ENCODE peak calls at places on chromosome 19, in four cellular contexts. One of them, this sample, is unnamed.
A peak's percentile ranks its signal among the peaks of the same experiment; 100 is the strongest.

GRCh38 chr19:45860359-45861259 is 2.3 kb downstream of the SYMPK start:
- DNase-seq in K562: no peak
- DNase-seq in GM12878: no peak
- DNase-seq in HepG2: no peak
- DNase-seq in this sample: no peak

GRCh38 chr19:4208385-4209094 is 20.8 kb upstream of the EBI3 start:
- DNase-seq in K562: no peak
- DNase-seq in GM12878: no peak
- DNase-seq in HepG2: peak; percentile 52
- DNase-seq in this sample: peak; percentile 64

GRCh38 chr19:31448221-31448657 is 99.0 kb upstream of the TSHZ3 start:
- DNase-seq in K562: no peak
- DNase-seq in GM12878: no peak
- DNase-seq in HepG2: no peak
- DNase-seq in this sample: no peak

GRCh38 chr19:1045247-1045603 is 5.3 kb downstream of the ABCA7 start:
- DNase-seq in K562: peak; percentile 97
- DNase-seq in GM12878: no peak
- DNase-seq in HepG2: peak; percentile 89
- DNase-seq in this sample: no peak

GRCh38 chr19:2039082-2039958 is 11.7 kb downstream of the MKNK2 start:
- DNase-seq in K562: no peak
- DNase-seq in GM12878: no peak
- DNase-seq in HepG2: no peak
- DNase-seq in this sample: peak; percentile 43

GRCh38 chr19:55653651-55654322 is 1.0 kb upstream of the U2AF2 start:
- DNase-seq in K562: peak; percentile 91
- DNase-seq in GM12878: peak; percentile 95
- DNase-seq in HepG2: peak; percentile 97
- DNase-seq in this sample: peak; percentile 94

GRCh38 chr19:56504581-56504980 is 3.1 kb upstream of the ZNF471 start:
- DNase-seq in K562: no peak
- DNase-seq in GM12878: no peak
- DNase-seq in HepG2: no peak
- DNase-seq in this sample: no peak

GRCh38 chr19:46515879-46516350 is 20.2 kb upstream of the PNMA8B start:
- DNase-seq in K562: peak; percentile 73
- DNase-seq in GM12878: no peak
- DNase-seq in HepG2: peak; percentile 23
- DNase-seq in this sample: no peak

GRCh38 chr19:16306728-16307402 is 17.8 kb upstream of the KLF2 start:
- DNase-seq in K562: no peak
- DNase-seq in GM12878: no peak
- DNase-seq in HepG2: no peak
- DNase-seq in this sample: no peak

GRCh38 chr19:2507109-2507508 is 31.2 kb downstream of the GADD45B start:
- DNase-seq in K562: peak; percentile 42
- DNase-seq in GM12878: no peak
- DNase-seq in HepG2: peak; percentile 92
- DNase-seq in this sample: no peak

GRCh38 chr19:23318143-23318542 is 67.9 kb upstream of the ZNF724 start:
- DNase-seq in K562: no peak
- DNase-seq in GM12878: no peak
- DNase-seq in HepG2: no peak
- DNase-seq in this sample: no peak

GRCh38 chr19:45305007-45305406 is 17.7 kb downstream of the CKM start:
- DNase-seq in K562: no peak
- DNase-seq in GM12878: no peak
- DNase-seq in HepG2: no peak
- DNase-seq in this sample: no peak

GRCh38 chr19:52270266-52270885 is 989 bp downstream of the ZNF766 start:
- DNase-seq in K562: peak; percentile 9
- DNase-seq in GM12878: no peak
- DNase-seq in HepG2: no peak
- DNase-seq in this sample: peak; percentile 47

GRCh38 chr19:49114630-49115363 is 627 bp downstream of the LIN7B start:
- DNase-seq in K562: peak; percentile 47
- DNase-seq in GM12878: no peak
- DNase-seq in HepG2: peak; percentile 46
- DNase-seq in this sample: no peak

GRCh38 chr19:3188627-3189596 is 3.2 kb downstream of the NCLN start:
- DNase-seq in K562: no peak
- DNase-seq in GM12878: no peak
- DNase-seq in HepG2: no peak
- DNase-seq in this sample: no peak

GRCh38 chr19:8208119-8208709 is 956 bp upstream of the CERS4 start:
- DNase-seq in K562: no peak
- DNase-seq in GM12878: no peak
- DNase-seq in HepG2: no peak
- DNase-seq in this sample: no peak

GRCh38 chr19:3034845-3035541 is 5.9 kb upstream of the TLE2 start:
- DNase-seq in K562: no peak
- DNase-seq in GM12878: peak; percentile 1
- DNase-seq in HepG2: no peak
- DNase-seq in this sample: no peak

GRCh38 chr19:6577410-6578125 is 13.4 kb downstream of the CD70 start:
- DNase-seq in K562: peak; percentile 36
- DNase-seq in GM12878: peak; percentile 96
- DNase-seq in HepG2: no peak
- DNase-seq in this sample: no peak

GRCh38 chr19:4233282-4233853 is 4.0 kb downstream of the EBI3 start:
- DNase-seq in K562: peak; percentile 65
- DNase-seq in GM12878: no peak
- DNase-seq in HepG2: peak; percentile 45
- DNase-seq in this sample: no peak

GRCh38 chr19:45245334-45245787 is at the start of gene EXOC3L2:
- DNase-seq in K562: peak; percentile 89
- DNase-seq in GM12878: no peak
- DNase-seq in HepG2: no peak
- DNase-seq in this sample: no peak

GRCh38 chr19:6126335-6126974 is 9.0 kb upstream of the ACSBG2 start:
- DNase-seq in K562: peak; percentile 66
- DNase-seq in GM12878: peak; percentile 71
- DNase-seq in HepG2: peak; percentile 67
- DNase-seq in this sample: no peak

GRCh38 chr19:36245210-36246005 is 30.5 kb downstream of the ZNF146 start:
- DNase-seq in K562: no peak
- DNase-seq in GM12878: no peak
- DNase-seq in HepG2: no peak
- DNase-seq in this sample: peak; percentile 46
- TF ChIP-seq EZH2 in K562: no peak
- TF ChIP-seq EZH2 in GM12878: no peak
- TF ChIP-seq EZH2 in HepG2: no peak
- TF ChIP-seq EZH2 in this sample: no peak

GRCh38 chr19:28349604-28350003 is 863.3 kb downstream of the UQCRFS1 start:
- DNase-seq in K562: no peak
- DNase-seq in GM12878: no peak
- DNase-seq in HepG2: no peak
- DNase-seq in this sample: no peak

GRCh38 chr19:28350673-28351072 is 862.3 kb downstream of the UQCRFS1 start:
- DNase-seq in K562: no peak
- DNase-seq in GM12878: no peak
- DNase-seq in HepG2: no peak
- DNase-seq in this sample: no peak

GRCh38 chr19:28351761-28352160 is 861.2 kb downstream of the UQCRFS1 start:
- DNase-seq in K562: no peak
- DNase-seq in GM12878: no peak
- DNase-seq in HepG2: no peak
- DNase-seq in this sample: no peak

GRCh38 chr19:28345811-28346210 is 867.1 kb downstream of the UQCRFS1 start:
- DNase-seq in K562: no peak
- DNase-seq in GM12878: no peak
- DNase-seq in HepG2: no peak
- DNase-seq in this sample: no peak

GRCh38 chr19:28350037-28350436 is 862.9 kb downstream of the UQCRFS1 start:
- DNase-seq in K562: no peak
- DNase-seq in GM12878: no peak
- DNase-seq in HepG2: no peak
- DNase-seq in this sample: no peak
- TF ChIP-seq GABPA in K562: no peak
- TF ChIP-seq GABPA in GM12878: no peak
- TF ChIP-seq GABPA in HepG2: no peak
- TF ChIP-seq GABPA in this sample: no peak

GRCh38 chr19:11420429-11420893 is 1.3 kb upstream of the RGL3 start:
- DNase-seq in K562: peak; percentile 41
- DNase-seq in GM12878: no peak
- DNase-seq in HepG2: no peak
- DNase-seq in this sample: no peak
- TF ChIP-seq EZH2 in K562: no peak
- TF ChIP-seq EZH2 in GM12878: no peak
- TF ChIP-seq EZH2 in HepG2: no peak
- TF ChIP-seq EZH2 in this sample: no peak

DNA sequence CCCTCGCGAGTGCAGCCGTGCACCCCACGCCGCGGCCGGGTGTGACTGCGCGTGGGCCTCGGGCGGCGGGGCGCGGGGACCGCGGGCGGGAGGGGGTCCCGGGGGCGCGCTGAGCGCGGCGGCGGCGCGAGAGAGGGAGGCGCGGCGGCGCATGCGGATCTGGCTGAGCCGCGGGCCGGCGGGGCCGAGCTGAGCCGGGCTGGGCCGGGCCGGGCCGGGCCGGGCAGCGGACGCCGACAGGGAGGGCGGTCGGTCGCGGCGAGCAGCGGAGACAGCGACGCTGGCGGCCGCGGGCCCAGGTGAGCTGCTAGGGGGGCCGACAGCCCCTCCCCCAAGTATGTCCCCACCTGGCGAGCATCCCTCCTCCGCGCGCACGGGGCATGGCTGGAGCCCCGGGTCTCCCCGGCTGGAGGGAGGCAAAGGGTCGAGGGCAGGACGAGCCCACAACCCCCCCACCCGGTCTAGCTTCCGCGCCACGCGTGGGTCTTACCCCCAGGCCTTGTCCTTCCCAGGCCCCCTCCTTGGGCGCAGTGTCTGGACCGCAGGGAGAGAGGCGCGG is 285 bp downstream of the SPTBN4 start:
- DNase-seq in K562: no peak
- DNase-seq in GM12878: no peak
- DNase-seq in HepG2: no peak
- DNase-seq in this sample: peak; percentile 64
- TF ChIP-seq GABPA in K562: no peak
- TF ChIP-seq GABPA in GM12878: no peak
- TF ChIP-seq GABPA in HepG2: no peak
- TF ChIP-seq GABPA in this sample: no peak

GRCh38 chr19:58349590-58349989 is 3.7 kb downstream of the A1BG start:
- DNase-seq in K562: no peak
- DNase-seq in GM12878: no peak
- DNase-seq in HepG2: no peak
- DNase-seq in this sample: no peak

GRCh38 chr19:58351996-58352755 is 1.1 kb downstream of the A1BG start:
- DNase-seq in K562: no peak
- DNase-seq in GM12878: no peak
- DNase-seq in HepG2: no peak
- DNase-seq in this sample: no peak

GRCh38 chr19:58350871-58351557 is 2.3 kb downstream of the A1BG start:
- DNase-seq in K562: no peak
- DNase-seq in GM12878: no peak
- DNase-seq in HepG2: no peak
- DNase-seq in this sample: no peak

GRCh38 chr19:58351558-58351878 is 1.8 kb downstream of the A1BG start:
- DNase-seq in K562: no peak
- DNase-seq in GM12878: no peak
- DNase-seq in HepG2: no peak
- DNase-seq in this sample: no peak

GRCh38 chr19:58350001-58350801 is 3.1 kb downstream of the A1BG start:
- DNase-seq in K562: no peak
- DNase-seq in GM12878: no peak
- DNase-seq in HepG2: no peak
- DNase-seq in this sample: no peak
- TF ChIP-seq EZH2 in K562: no peak
- TF ChIP-seq EZH2 in GM12878: no peak
- TF ChIP-seq EZH2 in HepG2: no peak
- TF ChIP-seq EZH2 in this sample: no peak

DNA sequence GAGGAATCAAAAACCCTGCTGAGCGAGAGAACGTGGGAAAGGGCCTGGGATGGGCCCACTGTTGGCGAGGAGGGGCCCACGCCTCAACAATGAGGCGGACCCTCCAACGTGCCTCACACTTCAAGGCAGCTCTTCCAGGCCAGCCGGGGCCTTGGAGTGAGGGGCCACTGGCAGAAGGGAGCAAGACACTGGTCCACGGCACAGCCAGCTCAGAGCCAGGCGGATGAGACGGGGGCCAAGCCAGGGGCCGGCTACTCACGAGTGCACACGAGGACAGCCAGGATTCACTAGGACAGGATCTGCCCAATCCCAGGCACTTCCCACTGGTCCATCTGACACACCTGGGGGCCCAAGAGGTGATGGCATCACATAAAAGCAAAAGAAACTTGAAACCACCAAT is 20.5 kb downstream of the ELL start:
- DNase-seq in K562: no peak
- DNase-seq in GM12878: no peak
- DNase-seq in HepG2: no peak
- DNase-seq in this sample: no peak
- TF ChIP-seq GABPA in K562: no peak
- TF ChIP-seq GABPA in GM12878: no peak
- TF ChIP-seq GABPA in HepG2: no peak
- TF ChIP-seq GABPA in this sample: no peak

DNA sequence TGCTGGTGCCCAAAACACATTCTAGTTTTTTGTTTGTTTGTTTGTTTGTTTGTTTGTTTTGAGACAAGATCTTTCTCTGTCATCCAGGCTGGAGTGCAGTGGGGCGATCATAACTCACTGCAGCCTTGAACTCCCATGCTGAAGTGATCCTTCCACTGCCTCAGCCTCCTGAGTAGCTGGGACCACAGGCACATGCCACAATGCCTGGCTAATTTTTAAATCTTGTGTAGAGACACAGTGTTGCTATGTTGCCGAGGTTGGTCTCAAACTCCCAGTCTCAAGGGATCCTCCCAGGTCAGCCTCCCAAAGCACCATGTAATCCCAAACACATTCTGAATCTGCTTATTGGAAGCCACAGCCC is 15.8 kb downstream of the PLA2G4C start:
- DNase-seq in K562: no peak
- DNase-seq in GM12878: no peak
- DNase-seq in HepG2: no peak
- DNase-seq in this sample: no peak
- TF ChIP-seq EZH2 in K562: no peak
- TF ChIP-seq EZH2 in GM12878: no peak
- TF ChIP-seq EZH2 in HepG2: no peak
- TF ChIP-seq EZH2 in this sample: no peak

GRCh38 chr19:38270587-38271167 is 6.3 kb downstream of the SPINT2 start:
- DNase-seq in K562: peak; percentile 87
- DNase-seq in GM12878: no peak
- DNase-seq in HepG2: no peak
- DNase-seq in this sample: no peak
- TF ChIP-seq GABPA in K562: no peak
- TF ChIP-seq GABPA in GM12878: no peak
- TF ChIP-seq GABPA in HepG2: no peak
- TF ChIP-seq GABPA in this sample: no peak

DNA sequence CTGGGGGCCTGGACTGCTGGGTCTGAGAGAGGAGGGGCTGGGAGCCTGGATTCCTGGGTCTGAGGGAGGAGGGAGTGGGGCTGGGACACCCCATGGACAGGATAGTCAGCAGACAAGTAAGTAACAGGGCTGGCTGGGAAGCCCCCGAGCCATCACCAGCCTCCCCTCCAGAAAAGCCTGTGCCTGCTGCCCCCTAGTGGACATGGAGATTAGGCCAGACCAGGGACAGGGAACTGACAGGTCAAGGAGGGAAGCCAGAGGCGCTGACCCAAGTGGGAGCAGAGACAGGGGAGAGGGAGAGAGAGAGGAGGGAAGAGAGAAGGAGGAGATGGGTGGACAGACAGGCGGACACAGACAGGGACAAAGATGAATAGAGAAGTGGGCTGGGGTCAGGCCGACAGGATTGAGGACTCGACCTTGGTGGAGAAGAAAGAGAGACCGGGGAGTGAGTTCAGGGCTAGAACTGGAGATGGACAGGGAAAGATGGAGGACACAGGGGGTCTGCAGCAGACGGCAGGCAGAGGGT is 6.7 kb upstream of the ERFL start:
- DNase-seq in K562: peak; percentile 80
- DNase-seq in GM12878: no peak
- DNase-seq in HepG2: peak; percentile 58
- DNase-seq in this sample: peak; percentile 62
- TF ChIP-seq EZH2 in K562: no peak
- TF ChIP-seq EZH2 in GM12878: no peak
- TF ChIP-seq EZH2 in HepG2: peak; percentile 81
- TF ChIP-seq EZH2 in this sample: no peak

This sample was measured in H1.